ENCODE peak calls at places on chromosome 6, in five cellular contexts. Q, E, L, W and P are unnamed samples.

GRCh38 chr6:2469428-2469827 is 224.0 kb upstream of the GMDS start:
- DNase-seq in L (no peak), E (no peak), W (no peak), Q (no peak), P (no peak)

GRCh38 chr6:41028618-41029486 is 10.2 kb downstream of the UNC5CL start:
- DNase-seq in Q (no peak), W (no peak), E (no peak), L (no peak), P (no peak)

GRCh38 chr6:111175135-111175534 is 87.8 kb downstream of the SLC16A10 start:
- DNase-seq in W (no peak), E (no peak), Q (no peak), L (no peak), P (no peak)

GRCh38 chr6:152378154-152378553 is 259.0 kb downstream of the SYNE1 start:
- DNase-seq in L (peak), Q (no peak), W (no peak), E (peak), P (no peak)

GRCh38 chr6:170222498-170223471 is 68.1 kb downstream of the DLL1 start:
- DNase-seq in Q (no peak), E (no peak), W (no peak), L (peak), P (no peak)

GRCh38 chr6:91654844-91655192 is 1067.9 kb upstream of the MAP3K7 start:
- DNase-seq in E (no peak), W (no peak), L (no peak), Q (no peak), P (no peak)

GRCh38 chr6:83073620-83074019 is 6.1 kb downstream of the DOP1A start:
- DNase-seq in E (no peak), Q (no peak), L (peak), W (no peak), P (no peak)

GRCh38 chr6:61886608-61887259 is 399.3 kb downstream of the KHDRBS2 start:
- DNase-seq in Q (no peak), L (peak), W (no peak), E (peak), P (no peak)

GRCh38 chr6:1020837-1021236 is 291.1 kb upstream of the FOXQ1 start:
- DNase-seq in L (no peak), Q (no peak), W (no peak), E (no peak), P (no peak)

GRCh38 chr6:143357152-143357551 is 93.3 kb downstream of the ADAT2 start:
- DNase-seq in Q (no peak), L (no peak), W (no peak), E (no peak), P (no peak)

GRCh38 chr6:137489410-137490371 is 4.5 kb downstream of the OLIG3 start:
- DNase-seq in E (no peak), W (no peak), L (no peak), Q (no peak), P (no peak)

GRCh38 chr6:147131728-147132127 is 72.5 kb upstream of the STXBP5 start:
- DNase-seq in L (no peak), Q (no peak), W (no peak), E (no peak), P (no peak)

GRCh38 chr6:15791401-15792137 is 128.7 kb upstream of the DTNBP1 start:
- DNase-seq in L (peak), W (no peak), Q (no peak), E (peak), P (no peak)

GRCh38 chr6:110233769-110234374 is 53.6 kb downstream of the CDC40 start:
- DNase-seq in Q (no peak), L (no peak), E (no peak), W (no peak), P (no peak)

GRCh38 chr6:134437376-134437775 is 119.5 kb upstream of the SGK1 start:
- DNase-seq in W (no peak), E (no peak), Q (no peak), L (peak), P (no peak)

GRCh38 chr6:96724641-96725040 is 112.6 kb downstream of the GPR63 start:
- DNase-seq in W (no peak), Q (no peak), E (no peak), L (no peak), P (no peak)

GRCh38 chr6:93036835-93037234 is 382.5 kb downstream of the EPHA7 start:
- DNase-seq in E (peak), Q (no peak), L (peak), W (no peak), P (no peak)

GRCh38 chr6:36414481-36414880 is 27.0 kb upstream of the ETV7 start:
- DNase-seq in Q (no peak), L (no peak), E (no peak), W (no peak), P (no peak)

GRCh38 chr6:168576388-168576787 is 135.4 kb downstream of the SMOC2 start:
- DNase-seq in L (no peak), Q (no peak), E (no peak), W (no peak), P (no peak)

GRCh38 chr6:136669299-136669699 is 119.1 kb upstream of the MAP7 start:
- DNase-seq in L (peak), E (peak), Q (no peak), W (no peak), P (peak)

GRCh38 chr6:34664270-34664971 is 32.1 kb downstream of the ILRUN start:
- DNase-seq in L (peak), E (peak), Q (no peak), W (no peak), P (no peak)

GRCh38 chr6:13908955-13909381 is 15.8 kb upstream of the RNF182 start:
- DNase-seq in W (no peak), E (peak), L (peak), Q (peak), P (peak)

GRCh38 chr6:12001004-12001705 is 11.0 kb upstream of the HIVEP1 start:
- DNase-seq in L (no peak), W (peak), Q (no peak), E (peak), P (no peak)

GRCh38 chr6:17930321-17930993 is 57.0 kb downstream of the KIF13A start:
- DNase-seq in Q (no peak), L (no peak), W (no peak), E (peak), P (no peak)